ENCODE peak calls at places on chromosomes 4 and X, in five cellular contexts. K is CD4-positive, alpha-beta memory T cell; A is effector memory CD4-positive, alpha-beta T cell; B is transverse colon; U is naive thymus-derived CD4-positive, alpha-beta T cell. N is an unnamed sample. For H3K4me1, the result is how much of the 10 kb centered on the place peaks cover.

GRCh38 chr4:17385403-17385802 is 126.5 kb downstream of the QDPR start:
- DNase-seq in K (no peak), B (no peak), U (no peak), A (peak), N (peak)

GRCh38 chrX:27086221-27086620 is 376.9 kb downstream of the PPP4R3C start:
- DNase-seq in U (no peak), K (no peak), B (no peak), A (no peak), N (no peak)

GRCh38 chr4:16067515-16067914 is 16.3 kb downstream of the PROM1 start:
- DNase-seq in U (no peak), K (no peak), A (no peak), B (peak), N (no peak)

GRCh38 chr4:22439947-22440346 is 75.9 kb downstream of the ADGRA3 start:
- DNase-seq in A (no peak), U (no peak), B (no peak), K (no peak), N (no peak)

GRCh38 chr4:173917255-173917960 is 366.1 kb downstream of the FBXO8 start:
- DNase-seq in U (no peak), B (no peak), K (no peak), A (no peak), N (no peak)

GRCh38 chr4:164087733-164088132 is 593.2 kb downstream of the TMA16 start:
- DNase-seq in B (no peak), U (no peak), K (no peak), A (no peak), N (no peak)

GRCh38 chr4:80367737-80368136 is 32.2 kb downstream of the CFAP299 start:
- DNase-seq in U (no peak), A (no peak), K (no peak), B (no peak), N (no peak)

GRCh38 chrX:123869488-123869887 is 9.6 kb downstream of the XIAP start:
- DNase-seq in K (no peak), B (no peak), A (no peak), U (no peak), N (no peak)

GRCh38 chr4:8848507-8849265 is 23.0 kb downstream of the HMX1 start:
- DNase-seq in A (no peak), K (no peak), B (peak), U (no peak), N (no peak)

GRCh38 chr4:3716876-3717235 is 49.3 kb upstream of the ADRA2C start:
- DNase-seq in A (no peak), K (no peak), U (no peak), B (no peak), N (no peak)

DNA sequence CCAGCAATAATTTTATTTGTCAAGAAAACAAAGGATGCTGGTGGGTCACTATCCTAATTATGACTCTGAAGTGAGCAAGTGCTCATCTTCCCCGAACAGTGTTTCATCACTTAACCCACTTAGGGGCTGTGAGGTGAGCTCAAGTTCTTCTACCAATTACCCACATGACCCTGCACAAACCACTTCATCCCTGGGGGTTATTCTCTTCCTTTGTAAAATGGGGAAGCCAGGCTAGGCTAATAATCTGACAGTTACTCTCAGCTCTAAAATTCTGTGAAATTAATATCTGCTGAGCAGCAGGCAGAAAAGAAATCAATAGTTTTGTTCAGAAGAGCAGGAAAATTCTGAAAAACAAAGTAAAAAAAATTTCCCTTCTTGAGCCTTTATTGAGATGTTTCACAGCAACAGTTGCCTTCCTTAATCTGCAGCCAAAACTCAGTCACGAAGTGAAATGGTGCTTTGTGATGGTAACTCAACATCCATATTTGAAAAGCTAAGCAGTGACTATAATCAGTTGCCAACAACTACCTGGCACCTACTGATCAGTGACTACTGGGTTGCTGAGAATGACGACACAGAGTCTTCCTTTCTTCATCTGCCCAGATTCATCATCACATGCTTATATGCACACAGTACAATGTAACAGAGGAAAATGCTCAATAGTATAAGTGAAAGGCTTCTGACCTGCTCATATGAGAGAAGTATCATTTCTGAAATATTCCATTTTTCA is 24.1 kb downstream of the ATP8A1 start:
- DNase-seq in A (no peak), U (no peak), B (no peak), K (no peak), N (no peak)
- H3K4me1 ChIP-seq in A (under half), U (under half), B (under half), K (under half), N (under half)

DNA sequence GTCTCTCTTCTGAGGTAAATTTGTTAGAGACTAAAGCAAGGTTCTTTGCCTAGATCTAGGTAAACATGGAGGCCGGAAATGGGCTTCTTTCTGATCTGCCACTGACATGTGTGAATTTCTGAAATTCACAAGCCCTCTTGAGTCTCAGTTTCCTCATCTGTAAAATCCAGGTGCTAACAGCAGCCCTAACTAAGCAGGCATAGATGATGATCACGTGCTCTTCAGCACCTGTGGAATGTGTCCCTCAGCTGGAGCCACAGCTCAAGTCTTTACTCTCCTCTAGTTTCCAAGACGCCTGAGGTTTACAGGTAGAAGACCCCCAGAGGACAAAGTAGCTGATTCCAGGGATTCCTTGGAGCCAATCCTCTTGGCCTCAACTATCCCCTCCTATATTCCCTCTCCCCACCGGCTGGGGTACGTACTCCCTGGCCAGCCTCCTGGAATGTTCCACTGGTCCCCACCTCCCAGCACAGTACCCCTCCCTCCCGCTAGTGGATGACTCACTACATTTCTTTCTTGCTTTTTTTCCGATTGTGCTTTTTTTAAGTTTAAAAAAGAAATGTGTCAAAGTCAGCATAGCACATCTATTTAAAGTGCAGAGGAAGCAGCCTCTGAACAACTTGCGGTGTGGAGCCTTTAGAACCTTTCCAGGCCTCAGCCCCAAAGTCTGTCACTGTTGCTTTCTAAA is 98.5 kb downstream of the PHKA2 start:
- DNase-seq in A (no peak), K (no peak), B (no peak), U (no peak), N (no peak)
- H3K4me3 ChIP-seq in A (peak), K (no peak), B (no peak), U (peak), N (peak)

GRCh38 chr4:6915041-6916005 is 5.7 kb downstream of the TBC1D14 start:
- DNase-seq in A (no peak), K (no peak), U (no peak), B (no peak), N (no peak)
- H3K4me1 ChIP-seq in A (half or more), K (half or more), U (half or more), B (half or more), N (half or more)

DNA sequence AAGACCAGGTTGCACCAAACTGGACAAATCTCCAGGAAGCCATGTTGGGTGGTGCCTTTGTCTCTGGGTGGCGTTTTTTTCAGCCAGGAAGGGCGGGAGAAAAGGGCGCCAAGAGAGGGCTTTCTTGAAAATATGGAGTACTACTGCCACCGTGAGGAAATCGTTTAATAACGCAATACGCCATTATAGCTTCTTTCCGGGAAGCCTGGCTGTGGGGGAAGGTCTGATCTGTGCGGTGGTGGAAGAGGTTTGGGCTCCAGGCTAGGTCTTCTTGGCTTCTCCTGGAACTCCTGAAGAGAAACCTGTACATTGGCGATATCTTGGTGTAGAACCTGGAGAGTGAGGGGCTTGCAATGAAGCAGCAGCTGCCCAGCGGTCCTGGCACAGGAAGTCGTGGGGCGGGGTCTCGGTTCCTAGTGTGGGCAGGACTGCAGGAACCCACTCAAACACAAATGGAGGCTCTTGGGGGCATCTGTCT is 202.7 kb downstream of the OR13H1 start:
- DNase-seq in U (no peak), K (no peak), A (no peak), B (peak), N (no peak)
- H3K4me3 ChIP-seq in U (no peak), K (no peak), A (peak), B (peak), N (peak)

GRCh38 chrX:129771266-129771995 is 8.3 kb upstream of the SASH3 start:
- DNase-seq in U (peak), A (no peak), B (no peak), K (peak), N (no peak)

GRCh38 chrX:129769467-129770154 is 10.1 kb upstream of the SASH3 start:
- DNase-seq in K (peak), A (peak), U (peak), B (peak), N (no peak)

GRCh38 chrX:129768586-129769466 is 10.9 kb upstream of the SASH3 start:
- DNase-seq in K (no peak), A (no peak), B (no peak), U (no peak), N (no peak)

GRCh38 chrX:129763666-129764065 is 16.1 kb upstream of the SASH3 start:
- DNase-seq in U (no peak), A (no peak), B (no peak), K (no peak), N (no peak)

DNA sequence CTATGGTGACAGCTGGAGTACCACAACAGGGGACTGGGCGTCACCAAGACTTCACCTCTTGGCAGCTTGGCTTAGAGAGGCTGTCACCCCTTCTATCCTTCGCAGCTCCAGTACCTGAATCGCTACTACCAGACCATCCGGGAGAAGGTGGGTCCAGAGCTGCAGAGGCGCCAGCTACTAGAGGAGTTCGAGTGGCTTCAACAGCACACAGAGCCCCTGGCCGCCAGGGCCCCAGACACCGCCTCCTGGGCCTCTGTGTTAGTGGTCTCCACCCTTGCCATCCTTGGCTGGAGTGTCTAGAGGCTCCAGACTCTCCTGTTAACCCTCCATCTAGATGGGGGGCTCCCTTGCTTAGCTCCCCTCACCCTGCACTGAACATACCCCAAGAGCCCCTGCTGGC is 11.6 kb upstream of the SASH3 start:
- DNase-seq in U (no peak), A (no peak), K (no peak), B (no peak), N (no peak)
- H3K4me1 ChIP-seq in U (half or more), A (half or more), K (half or more), B (under half), N (under half)

GRCh38 chrX:391717-392691 is 5.3 kb upstream of the PPP2R3B start:
- DNase-seq in A (no peak), U (no peak), K (no peak), B (no peak), N (no peak)
- H3K4me3 ChIP-seq in A (no peak), U (no peak), K (no peak), B (no peak), N (no peak)

N was measured in adrenal gland.